ENCODE peak calls at places on chromosomes 7 and 10, in eight cellular contexts. One of them, this sample, is unnamed.

GRCh38 chr7:15836041-15836440 is 149.6 kb upstream of the MEOX2 start:
- DNase-seq in hepatocyte: no peak
- DNase-seq in MM.1S: no peak
- DNase-seq in GM23338: no peak
- DNase-seq in PC-3: no peak
- DNase-seq in GM23248: peak; percentile 42
- DNase-seq in HCT116: no peak
- DNase-seq in neural progenitor cell: no peak
- DNase-seq in this sample: no peak

GRCh38 chr10:5525581-5526271 is 965 bp downstream of the CALML3 start:
- DNase-seq in GM23338: no peak
- DNase-seq in hepatocyte: no peak
- DNase-seq in neural progenitor cell: no peak
- DNase-seq in MM.1S: no peak
- DNase-seq in PC-3: no peak
- DNase-seq in GM23248: no peak
- DNase-seq in HCT116: no peak
- DNase-seq in this sample: no peak

GRCh38 chr7:5441840-5442513 is 18.3 kb upstream of the TNRC18 start:
- DNase-seq in PC-3: no peak
- DNase-seq in GM23338: no peak
- DNase-seq in GM23248: no peak
- DNase-seq in MM.1S: no peak
- DNase-seq in neural progenitor cell: peak; percentile 1
- DNase-seq in hepatocyte: no peak
- DNase-seq in HCT116: no peak
- DNase-seq in this sample: no peak

GRCh38 chr7:70098905-70099672 is 500.8 kb downstream of the AUTS2 start:
- DNase-seq in PC-3: no peak
- DNase-seq in hepatocyte: no peak
- DNase-seq in HCT116: no peak
- DNase-seq in MM.1S: no peak
- DNase-seq in GM23248: peak; percentile 10
- DNase-seq in neural progenitor cell: no peak
- DNase-seq in GM23338: no peak
- DNase-seq in this sample: no peak

GRCh38 chr10:104327745-104328635 is 10.3 kb downstream of the ITPRIP start:
- DNase-seq in MM.1S: no peak
- DNase-seq in GM23338: peak; percentile 44
- DNase-seq in HCT116: no peak
- DNase-seq in hepatocyte: peak; percentile 44
- DNase-seq in neural progenitor cell: peak; percentile 91
- DNase-seq in PC-3: peak; percentile 80
- DNase-seq in GM23248: peak; percentile 93
- DNase-seq in this sample: no peak

GRCh38 chr7:56062382-56062781 is 1.7 kb upstream of the SUMF2 start:
- DNase-seq in HCT116: peak; percentile 57
- DNase-seq in MM.1S: no peak
- DNase-seq in hepatocyte: no peak
- DNase-seq in GM23338: no peak
- DNase-seq in neural progenitor cell: no peak
- DNase-seq in GM23248: peak; percentile 75
- DNase-seq in PC-3: peak; percentile 69
- DNase-seq in this sample: no peak

GRCh38 chr10:97332586-97333350 is 1.8 kb downstream of the FRAT2 start:
- DNase-seq in GM23338: peak; percentile 59
- DNase-seq in neural progenitor cell: peak; percentile 62
- DNase-seq in GM23248: peak; percentile 90
- DNase-seq in MM.1S: no peak
- DNase-seq in hepatocyte: peak; percentile 82
- DNase-seq in HCT116: no peak
- DNase-seq in PC-3: peak; percentile 75
- DNase-seq in this sample: no peak

GRCh38 chr10:45261243-45261775 is 54.1 kb downstream of the OR13A1 start:
- DNase-seq in hepatocyte: no peak
- DNase-seq in HCT116: no peak
- DNase-seq in neural progenitor cell: no peak
- DNase-seq in GM23248: no peak
- DNase-seq in PC-3: no peak
- DNase-seq in GM23338: no peak
- DNase-seq in MM.1S: no peak
- DNase-seq in this sample: no peak

GRCh38 chr7:36390199-36391090 is 783 bp downstream of the ANLN start:
- DNase-seq in hepatocyte: peak; percentile 93
- DNase-seq in MM.1S: peak; percentile 64
- DNase-seq in GM23338: peak; percentile 93
- DNase-seq in GM23248: peak; percentile 96
- DNase-seq in HCT116: peak; percentile 56
- DNase-seq in neural progenitor cell: peak; percentile 92
- DNase-seq in PC-3: peak; percentile 92
- DNase-seq in this sample: peak; percentile 63

GRCh38 chr7:69457912-69458491 is 140.3 kb upstream of the AUTS2 start:
- DNase-seq in hepatocyte: peak; percentile 16
- DNase-seq in MM.1S: no peak
- DNase-seq in neural progenitor cell: peak; percentile 76
- DNase-seq in GM23338: peak; percentile 74
- DNase-seq in PC-3: no peak
- DNase-seq in GM23248: peak; percentile 46
- DNase-seq in HCT116: no peak
- DNase-seq in this sample: no peak

GRCh38 chr10:124197301-124198148 is 104.1 kb upstream of the CHST15 start:
- DNase-seq in GM23338: no peak
- DNase-seq in PC-3: no peak
- DNase-seq in GM23248: peak; percentile 4
- DNase-seq in neural progenitor cell: no peak
- DNase-seq in HCT116: no peak
- DNase-seq in hepatocyte: no peak
- DNase-seq in MM.1S: no peak
- DNase-seq in this sample: no peak

GRCh38 chr7:3067193-3067592 is 23.5 kb upstream of the CARD11 start:
- DNase-seq in MM.1S: no peak
- DNase-seq in neural progenitor cell: no peak
- DNase-seq in PC-3: no peak
- DNase-seq in GM23338: no peak
- DNase-seq in hepatocyte: no peak
- DNase-seq in HCT116: no peak
- DNase-seq in GM23248: no peak
- DNase-seq in this sample: no peak

GRCh38 chr10:36534471-36535002 is 590.9 kb upstream of the ANKRD30A start:
- DNase-seq in MM.1S: peak; percentile 67
- DNase-seq in hepatocyte: peak; percentile 12
- DNase-seq in PC-3: peak; percentile 100
- DNase-seq in GM23338: no peak
- DNase-seq in neural progenitor cell: no peak
- DNase-seq in GM23248: peak; percentile 96
- DNase-seq in HCT116: no peak
- DNase-seq in this sample: peak; percentile 77

GRCh38 chr10:3468919-3469638 is 296.5 kb upstream of the PITRM1 start:
- DNase-seq in PC-3: peak; percentile 83
- DNase-seq in neural progenitor cell: peak; percentile 27
- DNase-seq in GM23248: peak; percentile 96
- DNase-seq in hepatocyte: peak; percentile 69
- DNase-seq in HCT116: peak; percentile 44
- DNase-seq in MM.1S: peak; percentile 22
- DNase-seq in GM23338: no peak
- DNase-seq in this sample: no peak

GRCh38 chr10:131650169-131650705 is 250.6 kb upstream of the PPP2R2D start:
- DNase-seq in HCT116: no peak
- DNase-seq in hepatocyte: no peak
- DNase-seq in GM23248: no peak
- DNase-seq in PC-3: no peak
- DNase-seq in MM.1S: no peak
- DNase-seq in GM23338: no peak
- DNase-seq in neural progenitor cell: no peak
- DNase-seq in this sample: no peak

GRCh38 chr7:49822862-49823261 is 49.4 kb downstream of the VWC2 start:
- DNase-seq in PC-3: no peak
- DNase-seq in HCT116: no peak
- DNase-seq in MM.1S: no peak
- DNase-seq in GM23248: no peak
- DNase-seq in neural progenitor cell: no peak
- DNase-seq in GM23338: no peak
- DNase-seq in hepatocyte: no peak
- DNase-seq in this sample: no peak

GRCh38 chr10:51063659-51064535 is 10.4 kb upstream of the PRKG1 start:
- DNase-seq in hepatocyte: peak; percentile 47
- DNase-seq in GM23248: peak; percentile 71
- DNase-seq in HCT116: peak; percentile 15
- DNase-seq in MM.1S: peak; percentile 43
- DNase-seq in PC-3: peak; percentile 99
- DNase-seq in GM23338: peak; percentile 70
- DNase-seq in neural progenitor cell: peak; percentile 54
- DNase-seq in this sample: peak; percentile 16

GRCh38 chr7:41315764-41316163 is 387.1 kb downstream of the INHBA start:
- DNase-seq in PC-3: no peak
- DNase-seq in HCT116: no peak
- DNase-seq in GM23338: peak; percentile 66
- DNase-seq in hepatocyte: no peak
- DNase-seq in MM.1S: no peak
- DNase-seq in GM23248: no peak
- DNase-seq in neural progenitor cell: peak; percentile 11
- DNase-seq in this sample: no peak

GRCh38 chr7:95614442-95614940 is 18.2 kb upstream of the PDK4 start:
- DNase-seq in GM23248: no peak
- DNase-seq in MM.1S: no peak
- DNase-seq in PC-3: no peak
- DNase-seq in HCT116: no peak
- DNase-seq in neural progenitor cell: no peak
- DNase-seq in hepatocyte: no peak
- DNase-seq in GM23338: no peak
- DNase-seq in this sample: no peak
- TF ChIP-seq EZH2phosphoT487 in GM23248: no peak
- TF ChIP-seq EZH2phosphoT487 in MM.1S: no peak
- TF ChIP-seq EZH2phosphoT487 in PC-3: no peak
- TF ChIP-seq EZH2phosphoT487 in HCT116: no peak
- TF ChIP-seq EZH2phosphoT487 in neural progenitor cell: no peak
- TF ChIP-seq EZH2phosphoT487 in hepatocyte: no peak
- TF ChIP-seq EZH2phosphoT487 in GM23338: no peak
- TF ChIP-seq EZH2phosphoT487 in this sample: no peak

DNA sequence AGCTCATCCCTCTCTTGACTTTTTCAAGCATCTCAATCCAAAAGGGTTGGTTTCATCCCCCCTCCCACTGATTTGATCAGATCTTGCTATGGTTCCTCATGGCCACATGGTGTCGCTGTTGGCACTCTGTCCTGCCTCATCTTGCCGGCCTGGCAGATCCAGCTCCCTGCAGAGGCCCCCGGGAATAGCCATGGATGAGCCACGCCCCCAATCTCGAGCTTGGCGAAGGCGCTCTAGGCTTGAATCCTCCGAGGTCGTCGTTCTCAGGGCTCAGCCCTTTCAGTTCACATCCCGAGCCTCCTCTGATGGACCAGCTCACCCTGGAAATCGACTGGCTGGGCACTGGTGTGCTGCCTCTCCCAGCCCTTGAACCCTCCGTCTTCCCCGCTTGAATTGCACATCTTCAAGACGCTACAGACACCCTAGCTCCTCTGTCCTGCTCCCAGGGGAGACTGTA is 628.7 kb downstream of the TYW1 start:
- DNase-seq in MM.1S: peak; percentile 32
- DNase-seq in GM23248: peak; percentile 80
- DNase-seq in GM23338: peak; percentile 75
- DNase-seq in PC-3: peak; percentile 44
- DNase-seq in neural progenitor cell: peak; percentile 95
- DNase-seq in HCT116: peak; percentile 8
- DNase-seq in hepatocyte: peak; percentile 92
- DNase-seq in this sample: peak; percentile 49
- TF ChIP-seq EZH2phosphoT487 in MM.1S: no peak
- TF ChIP-seq EZH2phosphoT487 in GM23248: no peak
- TF ChIP-seq EZH2phosphoT487 in GM23338: no peak
- TF ChIP-seq EZH2phosphoT487 in PC-3: no peak
- TF ChIP-seq EZH2phosphoT487 in neural progenitor cell: no peak
- TF ChIP-seq EZH2phosphoT487 in HCT116: no peak
- TF ChIP-seq EZH2phosphoT487 in hepatocyte: no peak
- TF ChIP-seq EZH2phosphoT487 in this sample: no peak

GRCh38 chr10:15813415-15813814 is 46.9 kb downstream of the MINDY3 start:
- DNase-seq in GM23338: no peak
- DNase-seq in hepatocyte: no peak
- DNase-seq in HCT116: no peak
- DNase-seq in MM.1S: no peak
- DNase-seq in neural progenitor cell: no peak
- DNase-seq in PC-3: peak; percentile 79
- DNase-seq in GM23248: peak; percentile 32
- DNase-seq in this sample: no peak
- TF ChIP-seq EZH2phosphoT487 in GM23338: no peak
- TF ChIP-seq EZH2phosphoT487 in hepatocyte: no peak
- TF ChIP-seq EZH2phosphoT487 in HCT116: no peak
- TF ChIP-seq EZH2phosphoT487 in MM.1S: no peak
- TF ChIP-seq EZH2phosphoT487 in neural progenitor cell: no peak
- TF ChIP-seq EZH2phosphoT487 in PC-3: no peak
- TF ChIP-seq EZH2phosphoT487 in GM23248: no peak
- TF ChIP-seq EZH2phosphoT487 in this sample: no peak

GRCh38 chr10:72336259-72337038 is 18.3 kb downstream of the DNAJB12 start:
- DNase-seq in GM23338: no peak
- DNase-seq in MM.1S: no peak
- DNase-seq in neural progenitor cell: no peak
- DNase-seq in GM23248: no peak
- DNase-seq in PC-3: no peak
- DNase-seq in hepatocyte: peak; percentile 4
- DNase-seq in HCT116: no peak
- DNase-seq in this sample: no peak
- TF ChIP-seq EZH2phosphoT487 in GM23338: no peak
- TF ChIP-seq EZH2phosphoT487 in MM.1S: no peak
- TF ChIP-seq EZH2phosphoT487 in neural progenitor cell: no peak
- TF ChIP-seq EZH2phosphoT487 in GM23248: no peak
- TF ChIP-seq EZH2phosphoT487 in PC-3: no peak
- TF ChIP-seq EZH2phosphoT487 in hepatocyte: no peak
- TF ChIP-seq EZH2phosphoT487 in HCT116: no peak
- TF ChIP-seq EZH2phosphoT487 in this sample: no peak

DNA sequence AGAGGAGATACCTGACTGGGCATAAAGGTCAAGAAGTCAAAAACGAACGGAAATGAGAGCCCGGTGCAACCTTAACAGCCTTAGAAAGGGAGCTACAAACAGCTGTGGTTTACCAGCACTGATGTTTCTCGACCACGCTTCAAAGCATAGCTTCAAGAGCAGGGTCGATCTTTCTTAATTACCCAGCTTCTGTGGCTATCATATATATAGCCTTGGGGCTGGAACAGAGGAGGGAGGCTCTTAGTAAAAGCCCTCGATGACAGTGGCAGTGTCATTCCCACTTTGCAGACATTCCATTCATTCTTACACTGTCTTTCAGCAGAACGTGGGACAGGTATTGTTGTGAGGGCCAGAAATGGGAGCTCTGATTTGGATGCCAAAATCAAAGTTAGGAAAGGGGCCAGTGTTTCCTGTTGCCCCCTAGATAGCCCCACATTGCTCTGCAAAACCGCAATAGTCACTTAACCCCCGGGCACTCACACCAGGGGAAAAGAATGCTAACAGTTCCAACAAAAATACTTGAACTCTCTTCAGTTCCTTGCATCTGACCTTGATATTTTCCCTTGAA is 141.5 kb downstream of the MTPAP start:
- DNase-seq in MM.1S: peak; percentile 69
- DNase-seq in neural progenitor cell: no peak
- DNase-seq in PC-3: peak; percentile 5
- DNase-seq in GM23338: peak; percentile 12
- DNase-seq in GM23248: no peak
- DNase-seq in HCT116: no peak
- DNase-seq in hepatocyte: no peak
- DNase-seq in this sample: no peak
- TF ChIP-seq EZH2phosphoT487 in MM.1S: no peak
- TF ChIP-seq EZH2phosphoT487 in neural progenitor cell: no peak
- TF ChIP-seq EZH2phosphoT487 in PC-3: no peak
- TF ChIP-seq EZH2phosphoT487 in GM23338: no peak
- TF ChIP-seq EZH2phosphoT487 in GM23248: no peak
- TF ChIP-seq EZH2phosphoT487 in HCT116: no peak
- TF ChIP-seq EZH2phosphoT487 in hepatocyte: no peak
- TF ChIP-seq EZH2phosphoT487 in this sample: no peak